ENCODE peak calls at places on chromosomes 2 and 18, in six cellular contexts. S, C, Q, E, F and K are unnamed samples.

GRCh38 chr2:11366326-11366741 is 21.9 kb upstream of the ROCK2 start:
- DNase-seq in S (no peak), C (no peak), Q (no peak), E (no peak), F (no peak), K (no peak)

GRCh38 chr18:30920356-30920755 is 122.2 kb downstream of the DSC3 start:
- DNase-seq in S (no peak), C (no peak), Q (no peak), E (no peak), F (no peak), K (no peak)

GRCh38 chr2:6580982-6581381 is 284.7 kb downstream of the CMPK2 start:
- DNase-seq in S (peak; percentile 7), C (peak; percentile 56), Q (no peak), E (no peak), F (no peak), K (peak; percentile 71)

GRCh38 chr2:121052507-121052906 is 232.5 kb downstream of the TFCP2L1 start:
- DNase-seq in S (no peak), C (no peak), Q (no peak), E (no peak), F (no peak), K (no peak)

GRCh38 chr2:72627059-72627458 is 198.8 kb downstream of the EXOC6B start:
- DNase-seq in S (no peak), C (no peak), Q (no peak), E (no peak), F (no peak), K (no peak)

GRCh38 chr18:56982756-56983155 is 164.1 kb upstream of the BOD1L2 start:
- DNase-seq in S (no peak), C (no peak), Q (no peak), E (no peak), F (no peak), K (no peak)

GRCh38 chr2:138744709-138745108 is 35.5 kb downstream of the NXPH2 start:
- DNase-seq in S (no peak), C (no peak), Q (no peak), E (no peak), F (no peak), K (no peak)

GRCh38 chr2:61469424-61470121 is 1.3 kb downstream of the USP34 start:
- DNase-seq in S (no peak), C (peak; percentile 55), Q (no peak), E (peak; percentile 44), F (peak; percentile 20), K (peak; percentile 11)

GRCh38 chr2:239685556-239685955 is 284.7 kb upstream of the HDAC4 start:
- DNase-seq in S (no peak), C (no peak), Q (no peak), E (no peak), F (no peak), K (no peak)

GRCh38 chr2:144924827-144925226 is 404.9 kb upstream of the ZEB2 start:
- DNase-seq in S (no peak), C (no peak), Q (no peak), E (no peak), F (no peak), K (no peak)

GRCh38 chr18:73983496-73983895 is 164.1 kb downstream of the FBXO15 start:
- DNase-seq in S (no peak), C (no peak), Q (no peak), E (no peak), F (no peak), K (no peak)

GRCh38 chr2:567865-568638 is 109.2 kb downstream of the TMEM18 start:
- DNase-seq in S (no peak), C (peak; percentile 64), Q (no peak), E (peak; percentile 34), F (peak; percentile 55), K (peak; percentile 75)

GRCh38 chr2:122423934-122424333 is 668.5 kb downstream of the TSN start:
- DNase-seq in S (no peak), C (no peak), Q (no peak), E (no peak), F (no peak), K (no peak)

GRCh38 chr2:42974303-42974696 is 181.9 kb upstream of the HAAO start:
- DNase-seq in S (no peak), C (no peak), Q (no peak), E (no peak), F (peak; percentile 52), K (no peak)

GRCh38 chr2:226832076-226832475 is 3.8 kb upstream of the RHBDD1 start:
- DNase-seq in S (no peak), C (no peak), Q (no peak), E (no peak), F (no peak), K (no peak)

GRCh38 chr2:98472132-98472650 is 27.5 kb downstream of the INPP4A start:
- DNase-seq in S (no peak), C (no peak), Q (no peak), E (no peak), F (no peak), K (no peak)

GRCh38 chr2:74439373-74440004 is 2.2 kb downstream of the RTKN start:
- DNase-seq in S (no peak), C (no peak), Q (no peak), E (no peak), F (no peak), K (no peak)

GRCh38 chr2:74440005-74440377 is 1.7 kb downstream of the RTKN start:
- DNase-seq in S (no peak), C (peak; percentile 51), Q (no peak), E (peak; percentile 54), F (peak; percentile 79), K (no peak)

GRCh38 chr2:74440378-74441110 is 1.2 kb downstream of the RTKN start:
- DNase-seq in S (peak; percentile 59), C (peak; percentile 78), Q (no peak), E (peak; percentile 77), F (peak; percentile 90), K (peak; percentile 78)

GRCh38 chr2:74441690-74442482 is at the start of gene RTKN:
- DNase-seq in S (no peak), C (no peak), Q (no peak), E (no peak), F (peak; percentile 41), K (peak; percentile 84)

DNA sequence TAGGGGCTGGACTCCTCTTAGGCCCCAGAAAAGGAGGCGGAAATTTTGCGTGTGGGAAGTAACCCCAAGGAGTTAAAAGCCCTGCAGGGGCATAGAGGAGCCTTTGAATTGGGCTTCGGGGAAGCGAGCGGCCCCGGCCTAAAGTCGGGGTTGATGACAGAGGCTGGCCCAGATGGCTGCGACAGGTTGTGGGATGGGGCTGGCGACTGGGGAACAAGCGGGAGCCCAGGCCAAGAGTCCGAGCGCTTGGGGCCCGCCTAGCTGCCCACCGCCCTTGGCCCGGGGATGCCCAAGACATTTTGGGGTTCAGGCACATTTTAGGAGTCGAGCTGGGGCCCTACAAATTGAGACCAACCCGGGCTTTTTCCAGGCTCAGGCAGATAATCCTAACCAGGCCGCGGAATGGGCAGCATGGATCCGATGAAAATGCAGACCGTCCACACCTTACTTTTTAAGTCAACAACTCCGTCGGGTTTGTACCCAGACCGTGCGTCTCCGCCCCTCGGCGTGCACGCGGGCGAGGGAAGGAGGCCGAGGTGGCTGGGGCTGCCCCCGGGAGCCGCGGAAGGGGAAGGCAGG is 537 bp downstream of the RTKN start:
- DNase-seq in S (no peak), C (no peak), Q (no peak), E (no peak), F (no peak), K (no peak)
- H3K4me3 ChIP-seq in S (no peak overlapping the region), C (peak overlapping the region; percentile 5), Q (peak overlapping the region; percentile 68), E (peak overlapping the region; percentile 59), F (peak overlapping the region; percentile 41), K (peak overlapping the region; percentile 72)

GRCh38 chr2:233871432-233871831 is 3.2 kb upstream of the MSL3B start:
- DNase-seq in S (no peak), C (no peak), Q (no peak), E (no peak), F (no peak), K (no peak)

GRCh38 chr2:233862261-233862768 is 5.9 kb downstream of the MSL3B start:
- DNase-seq in S (no peak), C (no peak), Q (no peak), E (no peak), F (no peak), K (no peak)

GRCh38 chr2:233867993-233868532 is at the start of gene MSL3B:
- DNase-seq in S (peak; percentile 79), C (peak; percentile 55), Q (no peak), E (peak; percentile 67), F (peak; percentile 75), K (peak; percentile 55)

GRCh38 chr2:233866479-233866878 is 1.7 kb downstream of the MSL3B start:
- DNase-seq in S (no peak), C (no peak), Q (no peak), E (no peak), F (no peak), K (no peak)

DNA sequence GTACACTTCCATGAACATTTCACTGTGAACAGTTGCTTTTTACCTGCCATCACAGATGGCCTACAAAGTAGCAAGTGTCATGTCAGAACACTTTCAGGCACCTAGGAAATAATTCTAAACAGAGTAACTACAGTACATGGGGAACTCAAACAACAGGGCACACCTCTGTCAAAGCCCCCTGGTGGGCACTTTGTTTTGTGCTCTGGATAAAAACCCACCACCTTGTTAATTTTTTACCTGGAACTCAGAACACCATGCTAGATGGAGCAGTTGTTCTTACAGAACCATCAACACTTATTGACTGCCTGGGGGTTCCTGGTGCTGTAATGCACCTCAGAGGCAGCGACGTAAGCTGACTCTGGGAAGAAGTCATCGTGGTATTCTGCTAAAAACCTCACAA is 2.3 kb downstream of the MSL3B start:
- DNase-seq in S (no peak), C (no peak), Q (no peak), E (no peak), F (no peak), K (no peak)
- TF ChIP-seq CTCF in S (peak; percentile 19), C (peak; percentile 9), Q (no peak), E (peak; percentile 19), F (peak; percentile 17), K (no peak)

GRCh38 chr2:64731306-64731654 is 77.6 kb upstream of the SERTAD2 start:
- DNase-seq in S (no peak), C (no peak), Q (no peak), E (no peak), F (no peak), K (no peak)

GRCh38 chr2:64730551-64731305 is 77.0 kb upstream of the SERTAD2 start:
- DNase-seq in S (peak; percentile 73), C (peak; percentile 74), Q (peak; percentile 38), E (peak; percentile 80), F (peak; percentile 84), K (peak; percentile 70)

GRCh38 chr2:64722645-64723044 is 68.9 kb upstream of the SERTAD2 start:
- DNase-seq in S (no peak), C (no peak), Q (no peak), E (no peak), F (no peak), K (no peak)

GRCh38 chr2:64727843-64728463 is 74.2 kb upstream of the SERTAD2 start:
- DNase-seq in S (peak; percentile 35), C (no peak), Q (no peak), E (no peak), F (no peak), K (no peak)

GRCh38 chr2:64727013-64727767 is 73.5 kb upstream of the SERTAD2 start:
- DNase-seq in S (peak; percentile 87), C (no peak), Q (no peak), E (no peak), F (no peak), K (no peak)
- H3K4me3 ChIP-seq in S (peak overlapping the region; percentile 35), C (no peak overlapping the region), Q (no peak overlapping the region), E (no peak overlapping the region), F (no peak overlapping the region), K (no peak overlapping the region)

DNA sequence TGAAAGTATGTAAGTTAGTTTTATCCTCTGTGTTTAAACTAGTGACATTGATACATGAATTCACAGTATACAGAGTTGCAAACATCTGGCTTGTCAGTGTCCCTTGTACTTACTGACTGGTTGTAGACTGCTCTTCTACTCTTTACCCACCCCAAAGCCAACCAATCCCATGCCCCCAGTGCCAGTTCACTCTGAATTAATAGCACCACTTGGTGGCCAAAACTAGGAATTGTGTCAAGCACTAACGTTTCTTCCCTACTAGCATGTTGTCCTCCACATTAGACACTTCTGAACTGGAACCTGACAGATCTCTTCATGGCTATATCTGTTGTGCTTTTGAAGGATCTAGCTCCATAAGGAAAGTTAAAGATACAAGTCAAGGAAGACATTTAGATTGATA is 27.2 kb upstream of the OTX1 start:
- DNase-seq in S (peak; percentile 46), C (peak; percentile 39), Q (no peak), E (peak; percentile 69), F (peak; percentile 57), K (peak; percentile 51)
- TF ChIP-seq CTCF in S (peak; percentile 12), C (peak; percentile 37), Q (peak; percentile 24), E (peak; percentile 39), F (peak; percentile 46), K (peak; percentile 33)